ENCODE peak calls at places on chromosomes 13 and 19, in seven cellular contexts. A, K, D, S, F, W and H are unnamed samples.

GRCh38 chr19:55487884-55488687 is at the start of gene SSC5D:
- DNase-seq in A (peak; percentile 64), K (peak; percentile 46), D (peak; percentile 51), S (no peak), F (peak; percentile 41), W (peak; percentile 17), H (no peak)

GRCh38 chr19:49335071-49335783 is at the start of gene CD37:
- DNase-seq in A (no peak), K (no peak), D (no peak), S (peak; percentile 66), F (no peak), W (no peak), H (no peak)

GRCh38 chr19:48925240-48925843 is 8.2 kb upstream of the DHDH start:
- DNase-seq in A (peak; percentile 68), K (peak; percentile 94), D (peak; percentile 73), S (peak; percentile 17), F (peak; percentile 13), W (peak; percentile 47), H (peak; percentile 88)

GRCh38 chr13:36453518-36453917 is 21.2 kb downstream of the CCNA1 start:
- DNase-seq in A (peak; percentile 48), K (peak; percentile 19), D (peak; percentile 17), S (no peak), F (peak; percentile 59), W (peak; percentile 12), H (no peak)

GRCh38 chr13:99371956-99372355 is 64.8 kb upstream of the GPR183 start:
- DNase-seq in A (no peak), K (no peak), D (no peak), S (peak; percentile 61), F (no peak), W (no peak), H (no peak)

GRCh38 chr19:30881986-30882385 is 467.2 kb downstream of the TSHZ3 start:
- DNase-seq in A (no peak), K (no peak), D (no peak), S (no peak), F (no peak), W (no peak), H (no peak)

GRCh38 chr19:4057913-4058695 is 8.6 kb downstream of the ZBTB7A start:
- DNase-seq in A (peak; percentile 90), K (peak; percentile 96), D (peak; percentile 91), S (peak; percentile 66), F (peak; percentile 86), W (peak; percentile 24), H (no peak)

GRCh38 chr19:35641515-35642151 is at the start of gene ETV2:
- DNase-seq in A (peak; percentile 12), K (peak; percentile 39), D (no peak), S (peak; percentile 51), F (peak; percentile 38), W (no peak), H (no peak)

GRCh38 chr13:40453666-40454030 is 212.8 kb downstream of the FOXO1 start:
- DNase-seq in A (no peak), K (no peak), D (no peak), S (no peak), F (no peak), W (no peak), H (peak; percentile 87)

GRCh38 chr19:13842294-13843103 is 34.4 kb upstream of the NANOS3 start:
- DNase-seq in A (peak; percentile 67), K (peak; percentile 85), D (peak; percentile 79), S (peak; percentile 68), F (peak; percentile 78), W (peak; percentile 77), H (no peak)

GRCh38 chr13:50911051-50911690 is 1.6 kb downstream of the RNASEH2B start:
- DNase-seq in A (peak; percentile 16), K (peak; percentile 16), D (peak; percentile 12), S (no peak), F (peak; percentile 9), W (no peak), H (no peak)

GRCh38 chr19:10418281-10419199 is 1.8 kb upstream of the PDE4A start:
- DNase-seq in A (peak; percentile 22), K (peak; percentile 13), D (no peak), S (no peak), F (peak; percentile 29), W (no peak), H (no peak)

GRCh38 chr19:5080030-5080644 is 111.2 kb downstream of the KDM4B start:
- DNase-seq in A (no peak), K (no peak), D (no peak), S (no peak), F (no peak), W (no peak), H (no peak)

GRCh38 chr13:39876258-39876657 is 220.8 kb downstream of the COG6 start:
- DNase-seq in A (peak; percentile 89), K (peak; percentile 96), D (peak; percentile 96), S (no peak), F (peak; percentile 95), W (peak; percentile 9), H (peak; percentile 21)

GRCh38 chr13:51041710-51042109 is 69.4 kb downstream of the C13orf42 start:
- DNase-seq in A (no peak), K (no peak), D (no peak), S (no peak), F (no peak), W (no peak), H (no peak)

GRCh38 chr19:13314761-13315160 is 164.6 kb downstream of the IER2 start:
- DNase-seq in A (no peak), K (no peak), D (no peak), S (no peak), F (no peak), W (no peak), H (no peak)

GRCh38 chr13:104385409-104385808 is 1319.2 kb upstream of the SLC10A2 start:
- DNase-seq in A (peak; percentile 9), K (peak; percentile 71), D (no peak), S (no peak), F (peak; percentile 77), W (peak; percentile 9), H (no peak)

GRCh38 chr13:87792878-87793277 is 121.7 kb downstream of the SLITRK5 start:
- DNase-seq in A (no peak), K (no peak), D (no peak), S (no peak), F (no peak), W (no peak), H (no peak)

GRCh38 chr19:6667114-6667627 is 2.8 kb downstream of the TNFSF14 start:
- DNase-seq in A (no peak), K (no peak), D (no peak), S (peak; percentile 57), F (no peak), W (no peak), H (no peak)

GRCh38 chr13:110330491-110331001 is 23.5 kb downstream of the COL4A2 start:
- DNase-seq in A (no peak), K (peak; percentile 59), D (peak; percentile 81), S (no peak), F (peak; percentile 69), W (no peak), H (no peak)

GRCh38 chr19:38912600-38913514 is 871 bp upstream of the CCER2 start:
- DNase-seq in A (no peak), K (no peak), D (no peak), S (peak; percentile 19), F (peak; percentile 7), W (no peak), H (no peak)

GRCh38 chr19:5086725-5087439 is 118.0 kb downstream of the KDM4B start:
- DNase-seq in A (no peak), K (no peak), D (no peak), S (no peak), F (no peak), W (no peak), H (no peak)

GRCh38 chr19:2543463-2544442 is 67.8 kb downstream of the GADD45B start:
- DNase-seq in A (peak; percentile 96), K (peak; percentile 99), D (peak; percentile 98), S (peak; percentile 80), F (peak; percentile 99), W (peak; percentile 96), H (peak; percentile 71)

GRCh38 chr13:62129000-62129551 is 713.4 kb upstream of the PCDH20 start:
- DNase-seq in A (no peak), K (no peak), D (no peak), S (no peak), F (no peak), W (no peak), H (no peak)

GRCh38 chr13:64723735-64724134 is 2506.4 kb downstream of the PCDH9 start:
- DNase-seq in A (peak; percentile 96), K (peak; percentile 98), D (peak; percentile 92), S (no peak), F (peak; percentile 90), W (peak; percentile 93), H (peak; percentile 25)

GRCh38 chr13:28492527-28493367 is 2.2 kb downstream of the FLT1 start:
- DNase-seq in A (no peak), K (peak; percentile 85), D (no peak), S (peak; percentile 63), F (no peak), W (no peak), H (no peak)

GRCh38 chr19:51531349-51532315 is at the start of gene SIGLEC6:
- DNase-seq in A (no peak), K (no peak), D (no peak), S (peak; percentile 29), F (no peak), W (no peak), H (no peak)

GRCh38 chr19:7013678-7014077 is 7.6 kb downstream of the MBD3L2B start:
- DNase-seq in A (no peak), K (peak; percentile 51), D (peak; percentile 8), S (peak; percentile 18), F (peak; percentile 4), W (no peak), H (no peak)

GRCh38 chr13:94251801-94252200 is 227.7 kb downstream of the DCT start:
- DNase-seq in A (peak; percentile 67), K (no peak), D (peak; percentile 72), S (no peak), F (peak; percentile 55), W (peak; percentile 40), H (no peak)

GRCh38 chr13:24279267-24279666 is 30.1 kb upstream of the C1QTNF9 start:
- DNase-seq in A (no peak), K (no peak), D (no peak), S (no peak), F (no peak), W (no peak), H (no peak)